ENCODE peak calls at places on chromosomes 13 and 19, in nine cellular contexts. V is neural progenitor cell, P is heart right ventricle, N is Peyer's patch, Z is OCI-LY7, W is lower lobe of right lung, C is aorta, L is keratinocyte, A is psoas muscle. O is an unnamed sample. For H3K4me1, the result is how much of the 10 kb centered on the place peaks cover.

GRCh38 chr13:57073983-57074382 is 66.7 kb upstream of the PRR20A start:
- DNase-seq in A (no peak), Z (no peak), L (no peak), C (no peak), V (no peak), N (no peak), P (no peak), W (no peak), O (no peak)

GRCh38 chr19:9032136-9032626 is 22.0 kb upstream of the MUC16 start:
- DNase-seq in L (no peak), Z (peak), V (no peak), W (no peak), P (no peak), A (no peak), N (no peak), C (no peak), O (no peak)

GRCh38 chr19:50547385-50548190 is 20.6 kb downstream of the LRRC4B start:
- DNase-seq in W (no peak), P (no peak), Z (no peak), V (no peak), A (no peak), L (no peak), C (no peak), N (no peak), O (no peak)

GRCh38 chr13:30805603-30806011 is 70.3 kb downstream of the ALOX5AP start:
- DNase-seq in C (no peak), N (no peak), L (no peak), A (no peak), P (no peak), W (no peak), Z (no peak), V (no peak), O (peak)

GRCh38 chr13:75258159-75258782 is 223.7 kb downstream of the TBC1D4 start:
- DNase-seq in P (no peak), N (no peak), W (no peak), C (no peak), A (no peak), L (no peak), V (peak), Z (peak), O (no peak)

GRCh38 chr13:77338961-77339401 is 12.1 kb upstream of the MYCBP2 start:
- DNase-seq in A (no peak), Z (peak), V (no peak), P (no peak), N (no peak), C (no peak), L (no peak), W (no peak), O (no peak)

GRCh38 chr19:7987084-7987768 is 18.2 kb downstream of the ELAVL1 start:
- DNase-seq in W (no peak), V (no peak), L (no peak), Z (no peak), N (no peak), P (no peak), C (no peak), A (no peak), O (no peak)

GRCh38 chr13:101545521-101545920 is 93.0 kb downstream of the ITGBL1 start:
- DNase-seq in L (no peak), W (no peak), C (no peak), N (no peak), A (no peak), P (no peak), Z (no peak), V (no peak), O (no peak)

GRCh38 chr19:32708457-32708856 is 11.1 kb upstream of the TDRD12 start:
- DNase-seq in P (no peak), N (no peak), A (no peak), C (no peak), Z (no peak), W (no peak), L (no peak), V (no peak), O (no peak)

GRCh38 chr19:30222993-30223865 is 149.0 kb upstream of the ZNF536 start:
- DNase-seq in Z (no peak), W (no peak), V (peak), C (no peak), L (no peak), A (no peak), P (no peak), N (no peak), O (no peak)

GRCh38 chr13:79108914-79109643 is 297.0 kb downstream of the RBM26 start:
- DNase-seq in W (no peak), Z (no peak), A (no peak), P (no peak), V (no peak), L (no peak), C (no peak), N (no peak), O (no peak)

GRCh38 chr13:49446473-49446872 is 2.4 kb downstream of the SETDB2 start:
- DNase-seq in N (no peak), L (no peak), P (no peak), A (no peak), Z (no peak), C (no peak), V (no peak), W (no peak), O (no peak)
- H3K4me3 ChIP-seq in N (no peak), L (no peak), P (no peak), A (no peak), Z (peak), C (no peak), V (no peak), W (no peak), O (no peak)

DNA sequence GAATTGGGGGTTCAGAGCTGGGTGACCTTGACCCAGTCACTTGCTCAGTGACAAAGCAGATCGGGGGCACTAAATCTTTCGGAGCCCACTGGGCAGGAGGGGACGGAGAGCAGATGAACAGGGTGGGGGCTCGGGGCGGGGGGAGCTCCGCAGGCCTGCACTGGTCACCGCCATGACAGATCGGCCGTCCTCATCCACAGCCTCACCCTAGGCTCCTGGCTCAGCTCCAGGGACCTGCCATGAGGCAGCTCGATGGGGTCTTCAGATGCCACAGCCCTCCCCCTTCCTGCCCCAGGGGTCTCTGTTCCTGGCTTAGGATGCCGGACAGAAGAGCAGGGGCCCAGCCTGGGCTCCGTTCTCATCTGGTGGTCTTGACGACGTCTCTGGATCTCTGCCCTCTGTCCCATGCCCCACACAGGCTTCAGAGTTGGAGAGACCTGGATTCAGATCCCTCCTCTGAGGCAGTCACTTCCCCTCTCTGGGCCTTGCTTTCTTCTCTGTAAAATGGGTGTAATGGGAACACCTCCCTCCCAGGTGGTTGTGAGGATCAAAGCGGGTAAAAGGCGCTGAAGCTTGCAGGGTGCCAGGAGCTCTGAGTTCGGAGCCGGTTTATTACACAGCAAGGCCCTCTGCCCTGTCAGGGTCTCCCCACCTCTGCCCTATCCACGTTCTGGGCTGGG is 3.0 kb downstream of the KDM4B start:
- DNase-seq in A (no peak), L (no peak), P (no peak), N (no peak), W (no peak), Z (no peak), C (peak), V (no peak), O (no peak)
- H3K4me1 ChIP-seq in A (half or more), L (half or more), P (half or more), N (half or more), W (half or more), Z (under half), C (under half), V (under half), O (half or more)

DNA sequence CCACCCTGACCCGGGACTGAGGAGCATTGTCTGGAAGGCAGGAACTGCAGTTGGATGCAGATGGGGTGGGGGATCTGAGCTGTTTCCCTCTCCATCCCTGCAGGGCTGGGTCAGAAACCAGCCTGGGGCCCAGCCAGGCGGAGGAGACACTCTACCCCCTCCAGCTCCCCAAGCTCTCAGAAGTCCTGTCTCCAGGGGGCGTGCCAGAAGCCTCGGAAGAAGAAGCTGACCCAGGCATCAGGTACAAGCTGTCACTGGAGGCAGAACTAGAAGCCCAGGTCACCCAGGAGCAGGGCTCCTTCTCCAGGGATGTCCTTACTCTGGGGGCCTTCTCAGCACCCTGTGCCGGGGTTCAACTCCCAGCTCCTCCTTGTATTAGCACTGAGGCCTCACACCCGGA is 15.5 kb downstream of the SIX5 start:
- DNase-seq in A (no peak), P (no peak), V (peak), Z (peak), W (no peak), C (no peak), N (no peak), L (no peak), O (peak)
- H3K27ac ChIP-seq in A (no peak), P (no peak), V (no peak), Z (no peak), W (no peak), C (no peak), N (no peak), L (no peak), O (no peak)

DNA sequence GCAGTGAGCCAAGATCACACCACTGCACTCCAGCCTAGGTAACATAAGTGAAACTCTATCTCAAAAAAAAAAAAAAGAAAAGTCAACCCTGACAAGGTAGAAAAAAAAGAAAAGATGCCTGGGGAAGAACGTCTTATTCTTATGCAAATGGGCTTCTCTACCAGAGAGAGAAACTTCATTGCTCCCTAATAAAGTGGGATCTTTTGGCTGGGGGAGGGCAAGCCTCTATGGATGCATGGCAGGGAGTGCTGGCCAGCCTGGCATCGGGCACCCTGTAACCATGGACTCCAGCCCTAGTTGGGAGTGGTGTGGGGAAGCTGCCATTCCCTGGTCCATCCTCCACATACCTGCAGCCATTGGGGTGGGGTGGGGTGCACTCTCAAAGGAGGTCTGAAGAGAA is 30.7 kb upstream of the ZNF728 start:
- DNase-seq in N (no peak), A (no peak), Z (no peak), L (no peak), W (no peak), C (no peak), V (no peak), P (no peak), O (no peak)
- H3K4me3 ChIP-seq in N (no peak), A (no peak), Z (no peak), L (no peak), W (no peak), C (no peak), V (no peak), P (no peak), O (no peak)

GRCh38 chr19:15316498-15316897 is 15.8 kb downstream of the BRD4 start:
- DNase-seq in L (no peak), N (no peak), W (no peak), V (no peak), C (no peak), P (no peak), Z (peak), A (no peak), O (no peak)
- H3K4me1 ChIP-seq in L (under half), N (half or more), W (half or more), V (under half), C (under half), P (half or more), Z (half or more), A (half or more), O (half or more)

GRCh38 chr19:13906910-13907309 is 909 bp downstream of the CC2D1A start:
- DNase-seq in P (no peak), C (no peak), A (no peak), W (no peak), V (no peak), Z (no peak), N (no peak), L (no peak), O (no peak)

GRCh38 chr19:13908674-13909073 is 2.7 kb downstream of the CC2D1A start:
- DNase-seq in W (no peak), A (no peak), L (no peak), N (no peak), Z (no peak), V (no peak), C (no peak), P (no peak), O (no peak)

GRCh38 chr19:13905634-13906524 is at the start of the genes BRME1 and CC2D1A:
- DNase-seq in P (peak), W (peak), N (peak), Z (peak), A (peak), L (peak), V (peak), C (peak), O (peak)

GRCh38 chr19:13909430-13909829 is 3.4 kb downstream of the CC2D1A start:
- DNase-seq in N (peak), P (no peak), C (no peak), V (no peak), W (no peak), L (no peak), Z (no peak), A (no peak), O (peak)

GRCh38 chr19:13906525-13906904 is 514 bp downstream of the CC2D1A start:
- DNase-seq in N (peak), L (no peak), Z (peak), P (peak), C (no peak), V (no peak), W (peak), A (no peak), O (peak)
- H3K27ac ChIP-seq in N (peak), L (peak), Z (no peak), P (peak), C (no peak), V (no peak), W (peak), A (peak), O (peak)